ENCODE peak calls at places on chromosomes 13 and 19, in eight cellular contexts. O, V, Y, H, T, L, F and Z are unnamed samples.

GRCh38 chr19:29378543-29379105 is 147.2 kb upstream of the VSTM2B start:
- DNase-seq in O (no peak), V (no peak), Y (no peak), H (no peak), T (no peak), L (no peak), F (no peak), Z (no peak)

GRCh38 chr13:100523994-100524393 is 64.6 kb downstream of the GGACT start:
- DNase-seq in O (no peak), V (no peak), Y (no peak), H (no peak), T (no peak), L (no peak), F (no peak), Z (no peak)

GRCh38 chr19:2129022-2129421 is 22.3 kb downstream of the AP3D1 start:
- DNase-seq in O (no peak), V (no peak), Y (no peak), H (no peak), T (no peak), L (no peak), F (no peak), Z (no peak)

GRCh38 chr13:94433055-94433947 is 46.2 kb downstream of the DCT start:
- DNase-seq in O (no peak), V (no peak), Y (no peak), H (no peak), T (peak), L (no peak), F (no peak), Z (no peak)

GRCh38 chr19:51830263-51830662 is 35.3 kb downstream of the FPR3 start:
- DNase-seq in O (no peak), V (peak), Y (no peak), H (peak), T (no peak), L (no peak), F (no peak), Z (peak)

GRCh38 chr19:42628411-42629135 is 33.8 kb upstream of the CEACAM8 start:
- DNase-seq in O (peak), V (peak), Y (no peak), H (no peak), T (peak), L (no peak), F (no peak), Z (no peak)

GRCh38 chr13:112202966-112203365 is 136.0 kb downstream of the SOX1 start:
- DNase-seq in O (no peak), V (no peak), Y (no peak), H (no peak), T (no peak), L (no peak), F (no peak), Z (no peak)

GRCh38 chr13:91375119-91375729 is 23.2 kb upstream of the GPC5 start:
- DNase-seq in O (no peak), V (peak), Y (no peak), H (peak), T (peak), L (no peak), F (no peak), Z (no peak)

GRCh38 chr13:91406619-91407018 is 8.2 kb downstream of the GPC5 start:
- DNase-seq in O (peak), V (peak), Y (no peak), H (peak), T (no peak), L (peak), F (no peak), Z (peak)

GRCh38 chr13:52599853-52600603 is 42.2 kb upstream of the HNRNPA1L2 start:
- DNase-seq in O (peak), V (no peak), Y (peak), H (peak), T (no peak), L (peak), F (no peak), Z (peak)

GRCh38 chr13:96796234-96796633 is 198.0 kb downstream of the OXGR1 start:
- DNase-seq in O (peak), V (peak), Y (no peak), H (no peak), T (no peak), L (no peak), F (no peak), Z (no peak)

GRCh38 chr19:18349524-18350128 is 9.2 kb downstream of the PGPEP1 start:
- DNase-seq in O (peak), V (peak), Y (peak), H (peak), T (no peak), L (peak), F (no peak), Z (peak)

GRCh38 chr13:83955011-83955410 is 72.7 kb upstream of the SLITRK1 start:
- DNase-seq in O (no peak), V (no peak), Y (no peak), H (no peak), T (peak), L (no peak), F (no peak), Z (peak)

GRCh38 chr19:55485439-55486011 is 537 bp downstream of the NAT14 start:
- DNase-seq in O (peak), V (no peak), Y (no peak), H (no peak), T (no peak), L (no peak), F (peak), Z (no peak)

GRCh38 chr19:16561382-16561781 is 10.8 kb downstream of the SLC35E1 start:
- DNase-seq in O (no peak), V (no peak), Y (no peak), H (no peak), T (no peak), L (no peak), F (no peak), Z (no peak)

GRCh38 chr13:95784161-95784880 is 107.4 kb downstream of the DNAJC3 start:
- DNase-seq in O (peak), V (peak), Y (no peak), H (peak), T (peak), L (no peak), F (no peak), Z (peak)

GRCh38 chr19:46020819-46021125 is 2.1 kb downstream of the PGLYRP1 start:
- DNase-seq in O (no peak), V (no peak), Y (no peak), H (no peak), T (no peak), L (no peak), F (no peak), Z (no peak)

GRCh38 chr13:101520672-101521071 is 68.2 kb downstream of the ITGBL1 start:
- DNase-seq in O (peak), V (peak), Y (no peak), H (peak), T (peak), L (no peak), F (no peak), Z (peak)

GRCh38 chr13:30925429-30925828 is 7.0 kb upstream of the TEX26 start:
- DNase-seq in O (no peak), V (no peak), Y (no peak), H (no peak), T (no peak), L (no peak), F (no peak), Z (no peak)

GRCh38 chr19:40588926-40589569 is 12.1 kb upstream of the LTBP4 start:
- DNase-seq in O (no peak), V (no peak), Y (no peak), H (no peak), T (no peak), L (no peak), F (no peak), Z (no peak)

GRCh38 chr13:44147222-44147621 is 226.4 kb upstream of the SERP2 start:
- DNase-seq in O (no peak), V (no peak), Y (no peak), H (no peak), T (no peak), L (no peak), F (no peak), Z (no peak)

GRCh38 chr13:29483211-29483610 is 112.3 kb downstream of the SLC7A1 start:
- DNase-seq in O (no peak), V (no peak), Y (peak), H (no peak), T (no peak), L (no peak), F (no peak), Z (no peak)

GRCh38 chr19:34351382-34351802 is 13.6 kb upstream of the GPI start:
- DNase-seq in O (no peak), V (peak), Y (no peak), H (no peak), T (no peak), L (no peak), F (no peak), Z (no peak)

GRCh38 chr19:49333426-49334288 is 1.5 kb upstream of the CD37 start:
- DNase-seq in O (peak), V (no peak), Y (no peak), H (no peak), T (no peak), L (no peak), F (no peak), Z (no peak)

GRCh38 chr19:3275068-3275582 is 50.7 kb downstream of the CELF5 start:
- DNase-seq in O (no peak), V (peak), Y (no peak), H (no peak), T (no peak), L (peak), F (no peak), Z (no peak)

GRCh38 chr19:14492756-14493337 is 3.1 kb downstream of the GIPC1 start:
- DNase-seq in O (no peak), V (no peak), Y (no peak), H (no peak), T (no peak), L (no peak), F (no peak), Z (no peak)

GRCh38 chr13:103638706-103639105 is 572.5 kb upstream of the SLC10A2 start:
- DNase-seq in O (no peak), V (no peak), Y (peak), H (no peak), T (no peak), L (no peak), F (no peak), Z (no peak)

GRCh38 chr19:3046621-3047306 is 15.5 kb downstream of the TLE5 start:
- DNase-seq in O (no peak), V (no peak), Y (peak), H (no peak), T (no peak), L (no peak), F (peak), Z (no peak)

GRCh38 chr13:22738357-22738756 is 442.4 kb upstream of the SGCG start:
- DNase-seq in O (no peak), V (no peak), Y (no peak), H (no peak), T (no peak), L (no peak), F (no peak), Z (no peak)

GRCh38 chr13:22736768-22737092 is 444.0 kb upstream of the SGCG start:
- DNase-seq in O (no peak), V (no peak), Y (no peak), H (no peak), T (no peak), L (no peak), F (no peak), Z (no peak)

GRCh38 chr13:22740264-22740663 is 440.5 kb upstream of the SGCG start:
- DNase-seq in O (no peak), V (peak), Y (no peak), H (no peak), T (no peak), L (peak), F (no peak), Z (no peak)

GRCh38 chr13:22736084-22736767 is 444.6 kb upstream of the SGCG start:
- DNase-seq in O (no peak), V (no peak), Y (no peak), H (no peak), T (no peak), L (no peak), F (no peak), Z (no peak)

GRCh38 chr13:22735381-22735995 is 445.3 kb upstream of the SGCG start:
- DNase-seq in O (no peak), V (no peak), Y (no peak), H (no peak), T (no peak), L (no peak), F (no peak), Z (no peak)
- TF ChIP-seq CTCF in O (no peak), V (peak), Y (peak), H (peak), T (no peak), L (no peak), F (no peak), Z (no peak)

DNA sequence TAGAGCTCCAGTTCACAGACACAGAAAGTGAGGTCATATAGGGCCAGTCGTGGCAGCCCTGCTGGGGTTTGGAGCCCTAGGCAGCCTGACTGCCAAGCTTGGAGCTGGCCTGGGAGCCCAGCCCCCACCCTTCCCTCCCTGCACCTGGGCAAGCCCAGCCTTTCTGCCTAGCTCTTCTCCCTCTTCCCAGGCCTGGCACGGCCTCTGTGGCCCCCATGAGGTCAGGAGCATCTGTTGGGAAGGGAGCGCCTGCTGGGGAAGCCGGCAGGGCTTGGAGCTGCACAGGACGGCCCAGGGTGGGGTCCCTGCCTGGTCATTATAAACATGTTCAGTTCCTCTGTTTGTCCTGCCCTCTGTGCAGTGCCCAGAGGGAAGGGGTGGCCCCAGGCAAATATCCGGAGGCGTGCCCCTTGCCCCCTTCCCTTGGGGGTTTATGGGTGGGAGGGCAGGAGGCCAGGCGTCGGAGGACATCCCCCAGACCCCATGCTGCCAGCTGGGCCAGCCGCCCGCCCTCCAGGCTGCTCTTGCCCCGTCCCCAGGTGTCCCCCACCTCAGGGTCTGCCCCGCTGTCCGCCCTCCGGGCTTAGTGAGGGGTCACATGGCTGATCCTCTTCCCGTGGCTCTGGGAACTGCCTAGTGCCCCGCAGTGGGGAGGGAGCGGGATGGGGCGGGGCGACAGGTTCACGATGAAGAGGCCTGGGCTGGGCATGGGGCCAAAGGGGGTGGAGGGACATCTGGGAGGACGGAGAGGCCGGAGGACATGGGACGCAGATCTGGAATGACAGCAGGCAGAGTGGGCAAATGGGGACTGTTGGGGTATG is 30.0 kb upstream of the NCCRP1 start:
- DNase-seq in O (peak), V (peak), Y (peak), H (no peak), T (no peak), L (no peak), F (peak), Z (peak)
- TF ChIP-seq CTCF in O (no peak), V (no peak), Y (no peak), H (no peak), T (no peak), L (no peak), F (no peak), Z (no peak)

DNA sequence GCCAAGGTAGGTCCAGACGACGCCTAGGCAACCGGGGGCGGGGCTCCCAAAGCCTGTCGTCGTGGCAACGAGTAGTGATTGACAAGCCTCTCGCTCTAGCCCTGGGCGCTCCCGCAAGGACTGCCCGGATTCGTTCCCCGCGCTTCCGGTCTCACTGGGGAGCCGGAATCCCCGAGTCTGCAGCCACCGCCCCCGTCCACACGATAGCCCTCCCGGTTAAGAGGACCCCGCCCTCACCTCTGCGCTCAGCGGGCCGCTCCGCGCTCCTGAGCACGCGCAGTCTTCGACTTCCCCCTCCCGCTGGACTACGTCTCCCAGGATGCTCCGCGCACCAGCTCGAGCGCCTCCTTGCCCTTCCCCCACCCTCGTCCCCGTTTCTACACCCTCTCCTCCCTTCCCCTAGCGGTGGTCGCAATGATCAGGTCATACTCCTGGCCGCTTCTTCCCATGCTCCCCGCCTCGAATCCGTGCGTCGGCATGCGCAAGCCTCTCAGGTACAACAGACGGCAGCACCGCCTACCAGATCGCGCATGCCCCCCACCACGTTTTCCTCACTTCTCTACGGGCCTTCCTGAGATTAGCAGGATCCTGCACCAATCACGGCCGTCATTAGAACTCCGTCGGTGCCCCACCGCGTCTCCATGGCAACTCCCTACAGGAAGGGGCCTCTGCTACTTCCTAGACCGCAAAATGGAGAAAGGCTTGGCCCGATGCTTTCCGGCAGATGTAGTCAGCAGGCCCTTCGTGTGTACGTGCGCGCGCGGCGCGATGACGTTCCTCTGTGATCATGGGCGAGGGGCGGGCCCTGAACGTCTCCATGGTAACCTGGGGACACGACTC is at the start of gene MZF1:
- DNase-seq in O (peak), V (peak), Y (peak), H (peak), T (peak), L (peak), F (peak), Z (peak)
- TF ChIP-seq CTCF in O (no peak), V (no peak), Y (no peak), H (peak), T (peak), L (no peak), F (peak), Z (no peak)

GRCh38 chr13:74883834-74884233 is 598.1 kb downstream of the TBC1D4 start:
- DNase-seq in O (no peak), V (no peak), Y (no peak), H (no peak), T (no peak), L (no peak), F (no peak), Z (no peak)
- TF ChIP-seq CTCF in O (no peak), V (peak), Y (no peak), H (no peak), T (peak), L (no peak), F (no peak), Z (peak)

GRCh38 chr19:10895363-10895762 is 24.0 kb downstream of the CARM1 start:
- DNase-seq in O (no peak), V (no peak), Y (no peak), H (no peak), T (no peak), L (no peak), F (no peak), Z (no peak)

GRCh38 chr19:10894911-10895213 is 23.5 kb downstream of the CARM1 start:
- DNase-seq in O (no peak), V (no peak), Y (no peak), H (no peak), T (no peak), L (no peak), F (no peak), Z (no peak)

GRCh38 chr19:10898633-10899032 is 27.3 kb downstream of the CARM1 start:
- DNase-seq in O (no peak), V (no peak), Y (no peak), H (no peak), T (no peak), L (no peak), F (no peak), Z (no peak)

GRCh38 chr19:10896851-10897526 is 25.6 kb downstream of the CARM1 start:
- DNase-seq in O (no peak), V (peak), Y (no peak), H (no peak), T (no peak), L (no peak), F (no peak), Z (no peak)

DNA sequence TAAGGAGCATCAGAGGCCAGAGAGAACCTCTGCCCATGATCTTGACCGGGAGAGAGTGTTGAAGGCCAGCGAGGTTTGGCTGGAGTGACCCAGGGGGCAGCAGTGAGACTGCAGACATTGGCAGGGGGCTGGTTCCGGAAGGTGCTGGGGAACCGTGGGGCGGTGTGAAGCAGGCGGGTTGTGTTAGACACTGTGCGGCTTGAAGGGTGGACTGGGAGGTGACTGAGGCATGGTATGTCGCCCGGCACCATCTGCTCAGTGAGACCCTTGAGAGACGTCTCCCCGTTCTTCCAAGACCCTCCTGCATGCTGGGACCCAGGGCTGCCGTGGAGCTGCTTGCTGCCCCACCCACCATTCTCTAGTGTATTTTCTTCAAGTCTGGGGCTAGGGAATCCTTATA is 24.6 kb downstream of the CARM1 start:
- DNase-seq in O (no peak), V (no peak), Y (no peak), H (no peak), T (no peak), L (no peak), F (no peak), Z (no peak)
- TF ChIP-seq CTCF in O (no peak), V (peak), Y (no peak), H (peak), T (no peak), L (no peak), F (no peak), Z (no peak)

GRCh38 chr13:23180711-23181110 is at the start of gene SGCG:
- DNase-seq in O (peak), V (no peak), Y (peak), H (peak), T (no peak), L (no peak), F (no peak), Z (no peak)

GRCh38 chr13:23175920-23176319 is 4.9 kb upstream of the SGCG start:
- DNase-seq in O (peak), V (peak), Y (no peak), H (no peak), T (no peak), L (no peak), F (no peak), Z (no peak)
- TF ChIP-seq CTCF in O (no peak), V (peak), Y (peak), H (peak), T (peak), L (peak), F (no peak), Z (peak)

GRCh38 chr13:40970803-40971202 is 48.3 kb downstream of the ELF1 start:
- DNase-seq in O (no peak), V (no peak), Y (no peak), H (no peak), T (no peak), L (no peak), F (no peak), Z (no peak)

GRCh38 chr13:40973409-40973808 is 45.7 kb downstream of the ELF1 start:
- DNase-seq in O (no peak), V (no peak), Y (no peak), H (no peak), T (no peak), L (no peak), F (no peak), Z (no peak)

GRCh38 chr13:40971321-40971720 is 47.8 kb downstream of the ELF1 start:
- DNase-seq in O (no peak), V (no peak), Y (no peak), H (no peak), T (no peak), L (no peak), F (no peak), Z (no peak)

GRCh38 chr13:40975441-40975840 is 43.7 kb downstream of the ELF1 start:
- DNase-seq in O (no peak), V (peak), Y (no peak), H (no peak), T (no peak), L (no peak), F (no peak), Z (peak)

GRCh38 chr13:40974460-40975407 is 44.4 kb downstream of the ELF1 start:
- DNase-seq in O (peak), V (peak), Y (no peak), H (peak), T (peak), L (peak), F (no peak), Z (peak)
- TF ChIP-seq CTCF in O (peak), V (peak), Y (peak), H (peak), T (peak), L (no peak), F (no peak), Z (peak)